ENCODE peak calls at places on chromosome 3, in eight cellular contexts. One of them, this sample, is unnamed.

GRCh38 chr3:142779591-142779990 is 55.8 kb downstream of the TRPC1 start:
- DNase-seq in GM13977: no peak
- DNase-seq in AG20443: no peak
- DNase-seq in HT-29: no peak
- DNase-seq in KG1: no peak
- DNase-seq in WERI-Rb-1: no peak
- DNase-seq in caudate nucleus: no peak
- DNase-seq in NCI-H2171 treated with DMSO at 0.1 percent for 48 hours: no peak
- DNase-seq in this sample: no peak

GRCh38 chr3:45688194-45688881 is 858 bp upstream of the SACM1L start:
- DNase-seq in GM13977: peak
- DNase-seq in AG20443: no peak
- DNase-seq in HT-29: peak
- DNase-seq in KG1: peak
- DNase-seq in WERI-Rb-1: peak
- DNase-seq in caudate nucleus: no peak
- DNase-seq in NCI-H2171 treated with DMSO at 0.1 percent for 48 hours: peak
- DNase-seq in this sample: peak

GRCh38 chr3:48130321-48130881 is 57.8 kb downstream of the CDC25A start:
- DNase-seq in GM13977: no peak
- DNase-seq in AG20443: peak
- DNase-seq in HT-29: no peak
- DNase-seq in KG1: no peak
- DNase-seq in WERI-Rb-1: no peak
- DNase-seq in caudate nucleus: no peak
- DNase-seq in NCI-H2171 treated with DMSO at 0.1 percent for 48 hours: no peak
- DNase-seq in this sample: no peak

GRCh38 chr3:78895528-78895927 is 872.3 kb downstream of the ROBO1 start:
- DNase-seq in GM13977: no peak
- DNase-seq in AG20443: peak
- DNase-seq in HT-29: no peak
- DNase-seq in KG1: no peak
- DNase-seq in WERI-Rb-1: no peak
- DNase-seq in caudate nucleus: no peak
- DNase-seq in NCI-H2171 treated with DMSO at 0.1 percent for 48 hours: no peak
- DNase-seq in this sample: no peak

GRCh38 chr3:147218976-147219375 is 187.4 kb downstream of the ZIC4 start:
- DNase-seq in GM13977: no peak
- DNase-seq in AG20443: no peak
- DNase-seq in HT-29: no peak
- DNase-seq in KG1: no peak
- DNase-seq in WERI-Rb-1: no peak
- DNase-seq in caudate nucleus: no peak
- DNase-seq in NCI-H2171 treated with DMSO at 0.1 percent for 48 hours: no peak
- DNase-seq in this sample: no peak

GRCh38 chr3:111808439-111808838 is 50.6 kb upstream of the PHLDB2 start:
- DNase-seq in GM13977: no peak
- DNase-seq in AG20443: no peak
- DNase-seq in HT-29: peak
- DNase-seq in KG1: no peak
- DNase-seq in WERI-Rb-1: no peak
- DNase-seq in caudate nucleus: no peak
- DNase-seq in NCI-H2171 treated with DMSO at 0.1 percent for 48 hours: no peak
- DNase-seq in this sample: peak

GRCh38 chr3:15368561-15369135 is 36.3 kb upstream of the SH3BP5 start:
- DNase-seq in GM13977: no peak
- DNase-seq in AG20443: no peak
- DNase-seq in HT-29: no peak
- DNase-seq in KG1: no peak
- DNase-seq in WERI-Rb-1: peak
- DNase-seq in caudate nucleus: no peak
- DNase-seq in NCI-H2171 treated with DMSO at 0.1 percent for 48 hours: no peak
- DNase-seq in this sample: no peak

GRCh38 chr3:168040624-168041208 is 55.0 kb downstream of the GOLIM4 start:
- DNase-seq in GM13977: no peak
- DNase-seq in AG20443: peak
- DNase-seq in HT-29: peak
- DNase-seq in KG1: peak
- DNase-seq in WERI-Rb-1: peak
- DNase-seq in caudate nucleus: no peak
- DNase-seq in NCI-H2171 treated with DMSO at 0.1 percent for 48 hours: peak
- DNase-seq in this sample: peak

GRCh38 chr3:102791641-102792589 is 357.1 kb downstream of the ZPLD1 start:
- DNase-seq in GM13977: no peak
- DNase-seq in AG20443: peak
- DNase-seq in HT-29: no peak
- DNase-seq in KG1: no peak
- DNase-seq in WERI-Rb-1: no peak
- DNase-seq in caudate nucleus: no peak
- DNase-seq in NCI-H2171 treated with DMSO at 0.1 percent for 48 hours: no peak
- DNase-seq in this sample: no peak

GRCh38 chr3:74613060-74613459 is 1.4 kb downstream of the CNTN3 start:
- DNase-seq in GM13977: no peak
- DNase-seq in AG20443: peak
- DNase-seq in HT-29: no peak
- DNase-seq in KG1: no peak
- DNase-seq in WERI-Rb-1: no peak
- DNase-seq in caudate nucleus: no peak
- DNase-seq in NCI-H2171 treated with DMSO at 0.1 percent for 48 hours: no peak
- DNase-seq in this sample: no peak

GRCh38 chr3:98680723-98681122 is 82.4 kb upstream of the ST3GAL6 start:
- DNase-seq in GM13977: no peak
- DNase-seq in AG20443: no peak
- DNase-seq in HT-29: peak
- DNase-seq in KG1: no peak
- DNase-seq in WERI-Rb-1: no peak
- DNase-seq in caudate nucleus: no peak
- DNase-seq in NCI-H2171 treated with DMSO at 0.1 percent for 48 hours: no peak
- DNase-seq in this sample: no peak

GRCh38 chr3:108552267-108553159 is 36.7 kb downstream of the CIP2A start:
- DNase-seq in GM13977: no peak
- DNase-seq in AG20443: peak
- DNase-seq in HT-29: peak
- DNase-seq in KG1: peak
- DNase-seq in WERI-Rb-1: no peak
- DNase-seq in caudate nucleus: no peak
- DNase-seq in NCI-H2171 treated with DMSO at 0.1 percent for 48 hours: peak
- DNase-seq in this sample: peak

GRCh38 chr3:10437272-10437994 is 68.0 kb downstream of the ATP2B2 start:
- DNase-seq in GM13977: peak
- DNase-seq in AG20443: peak
- DNase-seq in HT-29: no peak
- DNase-seq in KG1: no peak
- DNase-seq in WERI-Rb-1: no peak
- DNase-seq in caudate nucleus: no peak
- DNase-seq in NCI-H2171 treated with DMSO at 0.1 percent for 48 hours: no peak
- DNase-seq in this sample: no peak

GRCh38 chr3:135349254-135349948 is 554.3 kb downstream of the EPHB1 start:
- DNase-seq in GM13977: no peak
- DNase-seq in AG20443: no peak
- DNase-seq in HT-29: no peak
- DNase-seq in KG1: no peak
- DNase-seq in WERI-Rb-1: no peak
- DNase-seq in caudate nucleus: no peak
- DNase-seq in NCI-H2171 treated with DMSO at 0.1 percent for 48 hours: no peak
- DNase-seq in this sample: no peak

GRCh38 chr3:37945803-37946530 is 44.6 kb upstream of the VILL start:
- DNase-seq in GM13977: no peak
- DNase-seq in AG20443: peak
- DNase-seq in HT-29: peak
- DNase-seq in KG1: no peak
- DNase-seq in WERI-Rb-1: no peak
- DNase-seq in caudate nucleus: no peak
- DNase-seq in NCI-H2171 treated with DMSO at 0.1 percent for 48 hours: no peak
- DNase-seq in this sample: no peak

GRCh38 chr3:126760541-126760940 is 56.5 kb downstream of the CHCHD6 start:
- DNase-seq in GM13977: no peak
- DNase-seq in AG20443: no peak
- DNase-seq in HT-29: no peak
- DNase-seq in KG1: no peak
- DNase-seq in WERI-Rb-1: no peak
- DNase-seq in caudate nucleus: no peak
- DNase-seq in NCI-H2171 treated with DMSO at 0.1 percent for 48 hours: no peak
- DNase-seq in this sample: no peak

GRCh38 chr3:106457278-106458210 is 588.7 kb upstream of the CBLB start:
- DNase-seq in GM13977: peak
- DNase-seq in AG20443: peak
- DNase-seq in HT-29: peak
- DNase-seq in KG1: no peak
- DNase-seq in WERI-Rb-1: no peak
- DNase-seq in caudate nucleus: no peak
- DNase-seq in NCI-H2171 treated with DMSO at 0.1 percent for 48 hours: peak
- DNase-seq in this sample: no peak

GRCh38 chr3:186986406-186986805 is 56.1 kb downstream of the ST6GAL1 start:
- DNase-seq in GM13977: no peak
- DNase-seq in AG20443: no peak
- DNase-seq in HT-29: no peak
- DNase-seq in KG1: no peak
- DNase-seq in WERI-Rb-1: no peak
- DNase-seq in caudate nucleus: no peak
- DNase-seq in NCI-H2171 treated with DMSO at 0.1 percent for 48 hours: no peak
- DNase-seq in this sample: no peak

GRCh38 chr3:133258358-133258757 is 141.5 kb upstream of the BFSP2 start:
- DNase-seq in GM13977: no peak
- DNase-seq in AG20443: no peak
- DNase-seq in HT-29: no peak
- DNase-seq in KG1: no peak
- DNase-seq in WERI-Rb-1: no peak
- DNase-seq in caudate nucleus: no peak
- DNase-seq in NCI-H2171 treated with DMSO at 0.1 percent for 48 hours: no peak
- DNase-seq in this sample: no peak

GRCh38 chr3:156271508-156271907 is 151.1 kb downstream of the KCNAB1 start:
- DNase-seq in GM13977: no peak
- DNase-seq in AG20443: no peak
- DNase-seq in HT-29: no peak
- DNase-seq in KG1: no peak
- DNase-seq in WERI-Rb-1: no peak
- DNase-seq in caudate nucleus: no peak
- DNase-seq in NCI-H2171 treated with DMSO at 0.1 percent for 48 hours: no peak
- DNase-seq in this sample: no peak

GRCh38 chr3:125582707-125583106 is 12.6 kb downstream of the OSBPL11 start:
- DNase-seq in GM13977: peak
- DNase-seq in AG20443: no peak
- DNase-seq in HT-29: peak
- DNase-seq in KG1: no peak
- DNase-seq in WERI-Rb-1: no peak
- DNase-seq in caudate nucleus: no peak
- DNase-seq in NCI-H2171 treated with DMSO at 0.1 percent for 48 hours: peak
- DNase-seq in this sample: peak

GRCh38 chr3:107392549-107393165 is 15.4 kb downstream of the CCDC54 start:
- DNase-seq in GM13977: no peak
- DNase-seq in AG20443: peak
- DNase-seq in HT-29: no peak
- DNase-seq in KG1: no peak
- DNase-seq in WERI-Rb-1: no peak
- DNase-seq in caudate nucleus: no peak
- DNase-seq in NCI-H2171 treated with DMSO at 0.1 percent for 48 hours: no peak
- DNase-seq in this sample: no peak